ENCODE peak calls at places on chromosomes 2 and 18, in seven cellular contexts. A is PC-3, F is GM23248, K is hepatocyte, X is GM23338, C is MM.1S, O is HCT116. W is an unnamed sample.

GRCh38 chr2:15058015-15058414 is 425.5 kb downstream of the LRATD1 start:
- DNase-seq in K (no peak), X (peak; percentile 74), F (peak; percentile 27), C (no peak), O (peak; percentile 12), A (peak; percentile 39), W (peak; percentile 52)

GRCh38 chr18:30381826-30382225 is 660.7 kb downstream of the DSC3 start:
- DNase-seq in K (no peak), C (no peak), F (no peak), A (no peak), X (no peak), O (no peak), W (no peak)

GRCh38 chr2:6454286-6454990 is 411.3 kb downstream of the CMPK2 start:
- DNase-seq in A (no peak), O (no peak), K (no peak), X (no peak), F (no peak), C (no peak), W (no peak)

GRCh38 chr2:221063568-221063967 is 508.5 kb downstream of the EPHA4 start:
- DNase-seq in A (no peak), X (peak; percentile 4), C (no peak), O (no peak), K (no peak), F (no peak), W (no peak)

GRCh38 chr2:152486737-152487063 is 151.7 kb downstream of the FMNL2 start:
- DNase-seq in K (no peak), C (no peak), O (no peak), F (no peak), X (no peak), A (no peak), W (no peak)

GRCh38 chr18:72100465-72100864 is 443.7 kb downstream of the CBLN2 start:
- DNase-seq in C (no peak), A (no peak), F (no peak), O (no peak), X (no peak), K (no peak), W (peak; percentile 19)

GRCh38 chr2:121090088-121090715 is 194.8 kb downstream of the TFCP2L1 start:
- DNase-seq in A (no peak), C (no peak), X (no peak), F (no peak), K (no peak), O (no peak), W (no peak)

GRCh38 chr2:102209474-102209873 is 22.7 kb downstream of the IL1RL2 start:
- DNase-seq in X (no peak), F (no peak), K (no peak), C (no peak), A (no peak), O (no peak), W (no peak)

GRCh38 chr18:12579775-12580174 is 78.1 kb downstream of the SPIRE1 start:
- DNase-seq in O (no peak), A (no peak), X (no peak), F (no peak), C (peak; percentile 29), K (no peak), W (no peak)

GRCh38 chr2:178315083-178315482 is 120.8 kb downstream of the OSBPL6 start:
- DNase-seq in A (no peak), X (no peak), O (no peak), F (no peak), K (no peak), C (no peak), W (no peak)

GRCh38 chr2:141900826-141901225 is 230.0 kb downstream of the LRP1B start:
- DNase-seq in O (no peak), C (no peak), F (no peak), A (no peak), X (no peak), K (no peak), W (no peak)

GRCh38 chr2:219508933-219509779 is 5.1 kb upstream of the ASIC4 start:
- DNase-seq in C (no peak), X (peak; percentile 54), K (no peak), A (no peak), O (no peak), F (peak; percentile 56), W (no peak)

GRCh38 chr18:55811964-55812363 is 224.0 kb upstream of the TCF4 start:
- DNase-seq in O (no peak), F (no peak), K (no peak), C (no peak), X (no peak), A (peak; percentile 40), W (no peak)

GRCh38 chr2:209960676-209961630 is 41.5 kb upstream of the RPE start:
- DNase-seq in A (peak; percentile 68), K (peak; percentile 83), C (peak; percentile 72), O (peak; percentile 65), X (peak; percentile 94), F (peak; percentile 73), W (peak; percentile 86)

GRCh38 chr2:69776886-69777777 is 35.2 kb downstream of the ANXA4 start:
- DNase-seq in K (peak; percentile 19), X (peak; percentile 87), O (no peak), F (no peak), A (no peak), C (no peak), W (no peak)

DNA sequence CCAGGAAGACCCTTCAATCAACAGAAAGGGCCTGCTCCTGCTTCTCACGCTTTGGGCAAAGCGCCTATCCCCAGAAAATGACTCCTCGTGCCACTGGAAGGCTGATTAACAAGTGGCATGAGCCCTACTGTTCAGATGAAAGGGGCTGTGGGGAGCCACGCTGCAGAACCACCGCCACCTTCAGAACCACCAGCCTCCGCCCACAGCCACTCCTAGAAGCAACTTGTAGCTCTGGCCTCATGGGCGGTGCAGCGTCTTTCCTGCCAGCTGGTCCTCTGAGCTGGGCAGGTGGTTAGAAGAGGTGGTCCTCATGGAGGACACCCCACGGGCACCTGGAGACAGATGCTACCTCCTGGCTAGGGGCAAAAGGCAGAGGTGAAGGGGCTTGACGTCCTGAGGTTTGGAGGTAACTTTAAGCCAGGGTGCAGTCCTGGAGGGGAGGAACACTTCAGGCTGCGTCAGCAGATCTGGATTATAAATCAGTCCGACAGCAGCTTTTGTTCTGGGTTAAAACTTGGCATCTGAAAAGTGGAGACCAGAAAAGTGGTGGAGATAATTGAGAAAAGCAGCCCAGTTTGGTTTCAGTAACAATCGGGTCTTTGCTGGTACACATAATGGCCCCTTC is 863 bp upstream of the SEMA4C start:
- DNase-seq in A (no peak), F (peak; percentile 31), O (no peak), K (peak; percentile 58), C (no peak), X (peak; percentile 34), W (no peak)
- TF ChIP-seq EZH2 in A (no peak), F (no peak), O (no peak), K (no peak), C (no peak), X (no peak), W (no peak)

DNA sequence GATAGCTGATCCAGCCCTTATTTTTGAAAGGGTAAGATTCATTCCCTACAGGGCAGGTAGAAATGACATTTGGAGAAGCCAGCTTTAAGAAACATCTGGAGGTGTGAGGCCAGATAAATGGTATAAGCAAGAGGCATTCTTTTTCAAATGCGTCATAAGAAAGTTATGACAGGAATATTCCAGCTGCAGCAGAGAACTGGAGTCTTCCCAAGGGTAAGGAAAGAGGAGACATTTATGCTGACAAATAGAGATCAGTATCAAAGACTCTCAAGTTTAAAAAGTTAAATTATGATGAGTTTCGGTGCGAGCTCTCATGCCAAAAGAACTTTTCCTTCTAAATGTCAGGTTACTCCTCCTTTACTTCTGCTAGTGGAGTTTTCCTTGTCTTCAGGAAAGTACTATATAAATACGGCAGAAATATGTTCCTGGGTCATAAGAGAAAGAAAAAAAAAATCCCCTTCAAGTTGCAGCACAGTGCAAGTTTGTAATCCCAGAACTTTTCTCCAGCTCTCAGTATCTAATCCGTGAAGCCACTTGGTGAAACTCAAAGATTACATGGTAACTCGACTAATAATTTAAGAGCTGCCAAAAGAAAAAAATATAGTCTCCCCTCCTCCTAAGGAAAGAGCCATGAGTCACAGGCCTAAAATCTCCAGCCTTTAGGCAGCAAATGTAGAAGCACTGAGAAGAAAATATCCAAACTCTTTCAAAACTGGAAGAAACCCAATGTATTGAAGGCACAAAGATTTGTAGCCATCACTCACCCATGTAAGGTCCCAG is 428.1 kb downstream of the MEIS1 start:
- DNase-seq in A (peak; percentile 48), F (peak; percentile 83), C (no peak), X (no peak), K (no peak), O (no peak), W (no peak)
- TF ChIP-seq EZH2phosphoT487 in A (no peak), F (no peak), C (no peak), X (no peak), K (no peak), O (no peak), W (no peak)

GRCh38 chr2:217103752-217104540 is 244.1 kb upstream of the TNP1 start:
- DNase-seq in O (peak; percentile 15), A (peak; percentile 47), C (no peak), F (peak; percentile 80), K (no peak), X (peak; percentile 12), W (no peak)
- H3K4me1 ChIP-seq in O (peaks cover 54% of the 10 kb centered on the region), A (peaks cover 63% of the 10 kb centered on the region), C (no peaks in the 10 kb centered on the region), F (peaks cover 69% of the 10 kb centered on the region), K (peaks cover 4% of the 10 kb centered on the region), X (peaks cover 5% of the 10 kb centered on the region), W (peaks cover 6% of the 10 kb centered on the region)

GRCh38 chr2:222322241-222322640 is 23.4 kb upstream of the PAX3 start:
- DNase-seq in O (no peak), C (peak; percentile 53), A (no peak), X (no peak), F (no peak), K (no peak), W (no peak)

GRCh38 chr2:222318712-222319575 is 20.1 kb upstream of the PAX3 start:
- DNase-seq in K (peak; percentile 51), X (peak; percentile 54), C (peak; percentile 70), F (peak; percentile 41), O (no peak), A (no peak), W (peak; percentile 82)

GRCh38 chr2:222319576-222320440 is 21.0 kb upstream of the PAX3 start:
- DNase-seq in C (peak; percentile 70), F (peak; percentile 35), O (no peak), X (peak; percentile 69), A (no peak), K (peak; percentile 54), W (no peak)

GRCh38 chr2:222318026-222318711 is 19.4 kb upstream of the PAX3 start:
- DNase-seq in X (peak; percentile 90), F (peak; percentile 70), O (peak; percentile 35), C (peak; percentile 71), A (peak; percentile 67), K (peak; percentile 84), W (peak; percentile 92)

DNA sequence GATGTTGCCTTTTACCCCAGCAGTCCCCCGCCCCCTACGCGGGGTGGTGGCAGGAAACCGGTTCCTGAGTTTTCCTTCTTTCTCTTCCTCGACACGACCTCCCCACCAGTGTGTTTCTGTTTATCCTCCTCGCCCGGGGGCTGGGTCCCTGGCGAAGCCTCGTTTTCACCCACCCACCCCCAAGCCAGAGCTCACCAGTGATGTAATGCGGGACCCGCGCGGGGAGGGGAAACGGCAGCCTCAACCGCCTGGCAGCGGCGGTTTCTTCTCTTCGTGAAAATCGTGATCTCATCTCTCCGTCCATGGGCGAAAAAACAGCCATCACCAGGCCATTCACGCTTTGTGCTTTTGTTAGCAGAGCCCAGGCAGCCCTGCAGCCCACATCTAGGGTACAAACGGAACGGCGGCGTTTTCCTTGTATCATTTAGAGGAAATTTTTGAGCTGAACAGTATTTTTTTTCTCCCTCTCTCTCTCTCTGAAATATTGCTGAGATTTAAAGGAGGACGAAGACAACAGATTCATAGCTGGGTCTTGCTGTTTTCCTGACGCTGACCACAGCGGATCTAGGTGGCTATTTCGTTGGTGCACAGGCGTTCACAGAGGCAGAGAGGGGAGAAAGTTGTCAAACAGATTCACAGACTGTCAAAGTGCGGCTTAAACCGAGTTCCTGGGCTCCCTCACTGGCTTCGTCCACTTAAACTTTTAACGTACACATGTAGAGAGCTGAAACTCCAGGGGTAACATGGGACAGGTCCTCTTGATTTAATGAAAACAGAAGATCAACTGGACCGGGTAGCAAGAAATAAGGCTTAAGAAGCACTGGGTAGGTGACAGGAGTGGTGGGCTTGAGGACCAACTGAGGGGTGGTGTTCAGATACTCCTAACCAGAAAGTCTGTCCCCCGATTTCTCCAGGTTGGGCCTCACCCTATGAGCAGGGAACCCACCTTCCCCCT is 21.9 kb upstream of the PAX3 start:
- DNase-seq in C (no peak), A (no peak), K (peak; percentile 28), F (peak; percentile 24), X (peak; percentile 40), O (no peak), W (peak; percentile 62)
- TF ChIP-seq EZH2 in C (no peak), A (no peak), K (peak; percentile 75), F (peak; percentile 70), X (peak; percentile 93), O (no peak), W (peak; percentile 80)

W was measured in neural progenitor cell.